ENCODE peak calls at places on chromosome 6, in five cellular contexts. One of them, this sample, is unnamed.

GRCh38 chr6:26159417-26160273 is 72.4 kb downstream of the HFE start:
- DNase-seq in CD8-positive, alpha-beta T cell: no peak
- DNase-seq in K562: no peak
- DNase-seq in Caco-2: no peak
- DNase-seq in transverse colon: no peak
- DNase-seq in this sample: no peak

GRCh38 chr6:84033523-84034451 is at the start of gene MRAP2:
- DNase-seq in CD8-positive, alpha-beta T cell: no peak
- DNase-seq in K562: peak; percentile 73
- DNase-seq in Caco-2: peak; percentile 68
- DNase-seq in transverse colon: peak; percentile 50
- DNase-seq in this sample: no peak

GRCh38 chr6:144725731-144726522 is 440.8 kb downstream of the UTRN start:
- DNase-seq in CD8-positive, alpha-beta T cell: no peak
- DNase-seq in K562: no peak
- DNase-seq in Caco-2: no peak
- DNase-seq in transverse colon: no peak
- DNase-seq in this sample: no peak

GRCh38 chr6:104600659-104600971 is 259.1 kb downstream of the HACE1 start:
- DNase-seq in CD8-positive, alpha-beta T cell: no peak
- DNase-seq in K562: no peak
- DNase-seq in Caco-2: no peak
- DNase-seq in transverse colon: no peak
- DNase-seq in this sample: no peak

GRCh38 chr6:12137480-12137879 is 125.4 kb downstream of the HIVEP1 start:
- DNase-seq in CD8-positive, alpha-beta T cell: no peak
- DNase-seq in K562: peak; percentile 30
- DNase-seq in Caco-2: no peak
- DNase-seq in transverse colon: peak; percentile 23
- DNase-seq in this sample: no peak

GRCh38 chr6:117072134-117072533 is 193.2 kb upstream of the VGLL2 start:
- DNase-seq in CD8-positive, alpha-beta T cell: no peak
- DNase-seq in K562: no peak
- DNase-seq in Caco-2: no peak
- DNase-seq in transverse colon: no peak
- DNase-seq in this sample: no peak

GRCh38 chr6:104625536-104625935 is 234.2 kb downstream of the HACE1 start:
- DNase-seq in CD8-positive, alpha-beta T cell: no peak
- DNase-seq in K562: no peak
- DNase-seq in Caco-2: peak; percentile 17
- DNase-seq in transverse colon: no peak
- DNase-seq in this sample: no peak

GRCh38 chr6:159110748-159111147 is 58.5 kb upstream of the FNDC1 start:
- DNase-seq in CD8-positive, alpha-beta T cell: no peak
- DNase-seq in K562: no peak
- DNase-seq in Caco-2: no peak
- DNase-seq in transverse colon: no peak
- DNase-seq in this sample: no peak

GRCh38 chr6:20126102-20126752 is 86.0 kb downstream of the MBOAT1 start:
- DNase-seq in CD8-positive, alpha-beta T cell: no peak
- DNase-seq in K562: no peak
- DNase-seq in Caco-2: no peak
- DNase-seq in transverse colon: no peak
- DNase-seq in this sample: no peak

GRCh38 chr6:3841711-3842565 is 7.2 kb upstream of the FAM50B start:
- DNase-seq in CD8-positive, alpha-beta T cell: no peak
- DNase-seq in K562: no peak
- DNase-seq in Caco-2: no peak
- DNase-seq in transverse colon: peak; percentile 8
- DNase-seq in this sample: no peak

GRCh38 chr6:56851541-56852248 is 103.2 kb upstream of the BEND6 start:
- DNase-seq in CD8-positive, alpha-beta T cell: no peak
- DNase-seq in K562: peak; percentile 40
- DNase-seq in Caco-2: peak; percentile 56
- DNase-seq in transverse colon: no peak
- DNase-seq in this sample: peak; percentile 91

GRCh38 chr6:91083226-91083625 is 496.4 kb upstream of the MAP3K7 start:
- DNase-seq in CD8-positive, alpha-beta T cell: no peak
- DNase-seq in K562: no peak
- DNase-seq in Caco-2: no peak
- DNase-seq in transverse colon: no peak
- DNase-seq in this sample: no peak

GRCh38 chr6:110520188-110520956 is 44.0 kb upstream of the SLC22A16 start:
- DNase-seq in CD8-positive, alpha-beta T cell: no peak
- DNase-seq in K562: no peak
- DNase-seq in Caco-2: no peak
- DNase-seq in transverse colon: no peak
- DNase-seq in this sample: no peak
- H3K27me3 ChIP-seq in CD8-positive, alpha-beta T cell: no peaks in the 10 kb centered on the region
- H3K27me3 ChIP-seq in K562: peaks cover 26% of the 10 kb centered on the region
- H3K27me3 ChIP-seq in Caco-2: no peaks in the 10 kb centered on the region
- H3K27me3 ChIP-seq in transverse colon: no peaks in the 10 kb centered on the region
- H3K27me3 ChIP-seq in this sample: no peaks in the 10 kb centered on the region

DNA sequence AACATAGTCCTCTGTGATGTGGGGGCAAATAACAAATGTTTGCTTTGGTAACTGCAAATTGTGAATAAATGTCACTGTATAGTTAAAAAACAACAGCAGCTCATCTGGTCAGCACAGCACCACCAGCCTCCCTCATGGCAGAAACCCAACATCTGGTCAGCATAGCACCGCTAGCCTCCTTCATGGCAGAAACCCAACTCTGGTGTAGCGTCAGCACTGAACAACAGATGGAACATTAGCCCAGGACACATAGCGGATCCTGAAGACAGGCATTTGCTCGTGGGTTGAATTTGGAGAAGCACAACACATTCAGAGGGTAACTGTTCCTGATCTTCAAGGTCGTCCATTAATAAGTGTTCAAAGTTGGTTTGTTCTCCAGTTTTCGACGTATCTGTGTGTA is 265.9 kb downstream of the DLL1 start:
- DNase-seq in CD8-positive, alpha-beta T cell: no peak
- DNase-seq in K562: no peak
- DNase-seq in Caco-2: no peak
- DNase-seq in transverse colon: peak; percentile 59
- DNase-seq in this sample: no peak
- H3K9me3 ChIP-seq in CD8-positive, alpha-beta T cell: no peaks in the 10 kb centered on the region
- H3K9me3 ChIP-seq in K562: no peaks in the 10 kb centered on the region
- H3K9me3 ChIP-seq in Caco-2: no peaks in the 10 kb centered on the region
- H3K9me3 ChIP-seq in transverse colon: no peaks in the 10 kb centered on the region
- H3K9me3 ChIP-seq in this sample: no peaks in the 10 kb centered on the region

GRCh38 chr6:79630400-79630882 is 688 bp upstream of the SH3BGRL2 start:
- DNase-seq in CD8-positive, alpha-beta T cell: no peak
- DNase-seq in K562: no peak
- DNase-seq in Caco-2: peak; percentile 20
- DNase-seq in transverse colon: no peak
- DNase-seq in this sample: no peak
- H3K4me3 ChIP-seq in CD8-positive, alpha-beta T cell: peak overlapping the region; percentile 57
- H3K4me3 ChIP-seq in K562: peak overlapping the region; percentile 74
- H3K4me3 ChIP-seq in Caco-2: peak overlapping the region; percentile 90
- H3K4me3 ChIP-seq in transverse colon: peak overlapping the region; percentile 83
- H3K4me3 ChIP-seq in this sample: peak overlapping the region; percentile 76

GRCh38 chr6:108558372-108559096 is 2.2 kb upstream of the FOXO3 start:
- DNase-seq in CD8-positive, alpha-beta T cell: peak; percentile 93
- DNase-seq in K562: peak; percentile 90
- DNase-seq in Caco-2: peak; percentile 97
- DNase-seq in transverse colon: peak; percentile 99
- DNase-seq in this sample: peak; percentile 94
- H3K27me3 ChIP-seq in CD8-positive, alpha-beta T cell: no peaks in the 10 kb centered on the region
- H3K27me3 ChIP-seq in K562: no peaks in the 10 kb centered on the region
- H3K27me3 ChIP-seq in Caco-2: no peaks in the 10 kb centered on the region
- H3K27me3 ChIP-seq in transverse colon: no peaks in the 10 kb centered on the region
- H3K27me3 ChIP-seq in this sample: peaks cover 3% of the 10 kb centered on the region